ENCODE peak calls at places on chromosomes 12 and 14, in nine cellular contexts. Y is GM19239, R is iris pigment epithelial cell, F is prostate gland, D is fibroblast of lung, B is fibroblast of villous mesenchyme, V is NCI-H1417, O is spleen, N is astrocyte of the spinal cord. J is an unnamed sample.

GRCh38 chr12:12333980-12334709 is 15.9 kb downstream of the MANSC1 start:
- DNase-seq in Y (peak), R (peak), F (no peak), D (peak), B (peak), V (peak), O (peak), N (peak), J (no peak)

GRCh38 chr12:95218852-95219171 is 1.2 kb downstream of the VEZT start:
- DNase-seq in Y (no peak), R (no peak), F (no peak), D (no peak), B (peak), V (peak), O (peak), N (no peak), J (no peak)

GRCh38 chr14:48747683-48748082 is 838.5 kb downstream of the RPS29 start:
- DNase-seq in Y (no peak), R (no peak), F (no peak), D (no peak), B (no peak), V (peak), O (no peak), N (no peak), J (no peak)

GRCh38 chr12:51441583-51441982 is 17.0 kb downstream of the SLC4A8 start:
- DNase-seq in Y (no peak), R (peak), F (no peak), D (peak), B (peak), V (no peak), O (no peak), N (peak), J (no peak)

GRCh38 chr12:62647586-62647985 is 181.0 kb downstream of the MON2 start:
- DNase-seq in Y (no peak), R (no peak), F (no peak), D (no peak), B (peak), V (no peak), O (no peak), N (no peak), J (no peak)

GRCh38 chr12:117485984-117486839 is 124.8 kb upstream of the NOS1 start:
- DNase-seq in Y (no peak), R (no peak), F (no peak), D (no peak), B (no peak), V (peak), O (no peak), N (no peak), J (no peak)

GRCh38 chr12:101594700-101595099 is at the start of gene MYBPC1:
- DNase-seq in Y (no peak), R (no peak), F (no peak), D (no peak), B (no peak), V (no peak), O (no peak), N (no peak), J (no peak)

GRCh38 chr14:20848955-20849570 is 42.1 kb upstream of the RNASE3 start:
- DNase-seq in Y (no peak), R (no peak), F (peak), D (no peak), B (no peak), V (no peak), O (no peak), N (no peak), J (no peak)

GRCh38 chr14:92973265-92973797 is 50.4 kb downstream of the CHGA start:
- DNase-seq in Y (no peak), R (peak), F (peak), D (peak), B (peak), V (peak), O (peak), N (peak), J (peak)

GRCh38 chr12:47758834-47759690 is at the start of gene RAPGEF3:
- DNase-seq in Y (peak), R (peak), F (peak), D (peak), B (peak), V (peak), O (peak), N (peak), J (peak)

GRCh38 chr14:65958664-65959562 is 527.3 kb upstream of the CCDC196 start:
- DNase-seq in Y (no peak), R (peak), F (no peak), D (peak), B (peak), V (peak), O (no peak), N (peak), J (no peak)

GRCh38 chr14:77579065-77579464 is 37.4 kb downstream of the SPTLC2 start:
- DNase-seq in Y (no peak), R (peak), F (no peak), D (no peak), B (peak), V (no peak), O (no peak), N (no peak), J (no peak)

GRCh38 chr12:64571346-64571745 is 38.9 kb upstream of the RASSF3 start:
- DNase-seq in Y (no peak), R (no peak), F (no peak), D (no peak), B (no peak), V (no peak), O (no peak), N (no peak), J (no peak)

GRCh38 chr14:92481811-92482559 is 31.6 kb upstream of the RIN3 start:
- DNase-seq in Y (no peak), R (no peak), F (no peak), D (no peak), B (no peak), V (no peak), O (no peak), N (no peak), J (no peak)

J was measured in posterior vena cava.